ENCODE peak calls at places on chromosomes 2 and 18, in four cellular contexts. One of them, this sample, is unnamed. For H3K4me1, the result is how much of the 10 kb centered on the place peaks cover.

GRCh38 chr2:150286730-150287362 is 200.6 kb downstream of the RND3 start:
- DNase-seq in heart left ventricle: no peak
- DNase-seq in tibial nerve: no peak
- DNase-seq in sigmoid colon: no peak
- DNase-seq in this sample: no peak

GRCh38 chr2:182291296-182291695 is 135.5 kb downstream of the PDE1A start:
- DNase-seq in heart left ventricle: no peak
- DNase-seq in tibial nerve: no peak
- DNase-seq in sigmoid colon: no peak
- DNase-seq in this sample: no peak

GRCh38 chr18:2134364-2134763 is 436.9 kb downstream of the METTL4 start:
- DNase-seq in heart left ventricle: no peak
- DNase-seq in tibial nerve: no peak
- DNase-seq in sigmoid colon: no peak
- DNase-seq in this sample: no peak

GRCh38 chr2:225788571-225788970 is 389.1 kb downstream of the NYAP2 start:
- DNase-seq in heart left ventricle: no peak
- DNase-seq in tibial nerve: no peak
- DNase-seq in sigmoid colon: no peak
- DNase-seq in this sample: no peak

GRCh38 chr2:203412555-203413331 is 84.5 kb downstream of the ABI2 start:
- DNase-seq in heart left ventricle: peak
- DNase-seq in tibial nerve: peak
- DNase-seq in sigmoid colon: no peak
- DNase-seq in this sample: no peak

GRCh38 chr2:241563571-241563980 is 5.0 kb downstream of the BOK start:
- DNase-seq in heart left ventricle: no peak
- DNase-seq in tibial nerve: no peak
- DNase-seq in sigmoid colon: peak
- DNase-seq in this sample: no peak

GRCh38 chr18:28040720-28041119 is 136.2 kb downstream of the CDH2 start:
- DNase-seq in heart left ventricle: no peak
- DNase-seq in tibial nerve: no peak
- DNase-seq in sigmoid colon: no peak
- DNase-seq in this sample: no peak

GRCh38 chr2:66126936-66127527 is 307.9 kb upstream of the MEIS1 start:
- DNase-seq in heart left ventricle: no peak
- DNase-seq in tibial nerve: no peak
- DNase-seq in sigmoid colon: peak
- DNase-seq in this sample: no peak

GRCh38 chr2:769771-770170 is 92.6 kb upstream of the TMEM18 start:
- DNase-seq in heart left ventricle: no peak
- DNase-seq in tibial nerve: no peak
- DNase-seq in sigmoid colon: no peak
- DNase-seq in this sample: no peak

GRCh38 chr2:199206536-199206935 is 251.2 kb downstream of the SATB2 start:
- DNase-seq in heart left ventricle: no peak
- DNase-seq in tibial nerve: no peak
- DNase-seq in sigmoid colon: no peak
- DNase-seq in this sample: no peak

GRCh38 chr18:36798738-36799473 is 29.9 kb downstream of the TPGS2 start:
- DNase-seq in heart left ventricle: no peak
- DNase-seq in tibial nerve: no peak
- DNase-seq in sigmoid colon: no peak
- DNase-seq in this sample: no peak

GRCh38 chr2:19580830-19581229 is 222.4 kb upstream of the OSR1 start:
- DNase-seq in heart left ventricle: peak
- DNase-seq in tibial nerve: no peak
- DNase-seq in sigmoid colon: no peak
- DNase-seq in this sample: no peak

GRCh38 chr2:14761118-14761517 is 128.6 kb downstream of the LRATD1 start:
- DNase-seq in heart left ventricle: no peak
- DNase-seq in tibial nerve: no peak
- DNase-seq in sigmoid colon: no peak
- DNase-seq in this sample: no peak

GRCh38 chr18:57649536-57650495 is 28.2 kb upstream of the NARS1 start:
- DNase-seq in heart left ventricle: no peak
- DNase-seq in tibial nerve: peak
- DNase-seq in sigmoid colon: no peak
- DNase-seq in this sample: no peak

GRCh38 chr18:32548688-32549087 is 78.0 kb upstream of the GAREM1 start:
- DNase-seq in heart left ventricle: no peak
- DNase-seq in tibial nerve: no peak
- DNase-seq in sigmoid colon: no peak
- DNase-seq in this sample: no peak

GRCh38 chr2:212536385-212537310 is 2.0 kb downstream of the ERBB4 start:
- DNase-seq in heart left ventricle: peak
- DNase-seq in tibial nerve: no peak
- DNase-seq in sigmoid colon: no peak
- DNase-seq in this sample: no peak

GRCh38 chr2:37471994-37472393 is 127.6 kb downstream of the QPCT start:
- DNase-seq in heart left ventricle: no peak
- DNase-seq in tibial nerve: no peak
- DNase-seq in sigmoid colon: no peak
- DNase-seq in this sample: no peak

GRCh38 chr18:7789853-7790552 is 222.9 kb downstream of the PTPRM start:
- DNase-seq in heart left ventricle: no peak
- DNase-seq in tibial nerve: no peak
- DNase-seq in sigmoid colon: no peak
- DNase-seq in this sample: peak

GRCh38 chr2:235611337-235611736 is 117.5 kb downstream of the AGAP1 start:
- DNase-seq in heart left ventricle: no peak
- DNase-seq in tibial nerve: no peak
- DNase-seq in sigmoid colon: no peak
- DNase-seq in this sample: no peak

GRCh38 chr2:46097714-46098480 is 199.3 kb upstream of the EPAS1 start:
- DNase-seq in heart left ventricle: peak
- DNase-seq in tibial nerve: peak
- DNase-seq in sigmoid colon: peak
- DNase-seq in this sample: peak

GRCh38 chr2:234137400-234138014 is 87.0 kb downstream of the SPP2 start:
- DNase-seq in heart left ventricle: no peak
- DNase-seq in tibial nerve: no peak
- DNase-seq in sigmoid colon: no peak
- DNase-seq in this sample: no peak

GRCh38 chr2:241964133-241964532 is 94.6 kb downstream of the RTP5 start:
- DNase-seq in heart left ventricle: no peak
- DNase-seq in tibial nerve: no peak
- DNase-seq in sigmoid colon: peak
- DNase-seq in this sample: no peak

GRCh38 chr2:2733818-2734217 is 402.7 kb upstream of the MYT1L start:
- DNase-seq in heart left ventricle: no peak
- DNase-seq in tibial nerve: no peak
- DNase-seq in sigmoid colon: no peak
- DNase-seq in this sample: no peak

GRCh38 chr18:22342625-22343024 is 75.1 kb downstream of the CTAGE1 start:
- DNase-seq in heart left ventricle: peak
- DNase-seq in tibial nerve: no peak
- DNase-seq in sigmoid colon: no peak
- DNase-seq in this sample: peak
- H3K4me1 ChIP-seq in heart left ventricle: under half
- H3K4me1 ChIP-seq in tibial nerve: under half
- H3K4me1 ChIP-seq in sigmoid colon: under half
- H3K4me1 ChIP-seq in this sample: under half

DNA sequence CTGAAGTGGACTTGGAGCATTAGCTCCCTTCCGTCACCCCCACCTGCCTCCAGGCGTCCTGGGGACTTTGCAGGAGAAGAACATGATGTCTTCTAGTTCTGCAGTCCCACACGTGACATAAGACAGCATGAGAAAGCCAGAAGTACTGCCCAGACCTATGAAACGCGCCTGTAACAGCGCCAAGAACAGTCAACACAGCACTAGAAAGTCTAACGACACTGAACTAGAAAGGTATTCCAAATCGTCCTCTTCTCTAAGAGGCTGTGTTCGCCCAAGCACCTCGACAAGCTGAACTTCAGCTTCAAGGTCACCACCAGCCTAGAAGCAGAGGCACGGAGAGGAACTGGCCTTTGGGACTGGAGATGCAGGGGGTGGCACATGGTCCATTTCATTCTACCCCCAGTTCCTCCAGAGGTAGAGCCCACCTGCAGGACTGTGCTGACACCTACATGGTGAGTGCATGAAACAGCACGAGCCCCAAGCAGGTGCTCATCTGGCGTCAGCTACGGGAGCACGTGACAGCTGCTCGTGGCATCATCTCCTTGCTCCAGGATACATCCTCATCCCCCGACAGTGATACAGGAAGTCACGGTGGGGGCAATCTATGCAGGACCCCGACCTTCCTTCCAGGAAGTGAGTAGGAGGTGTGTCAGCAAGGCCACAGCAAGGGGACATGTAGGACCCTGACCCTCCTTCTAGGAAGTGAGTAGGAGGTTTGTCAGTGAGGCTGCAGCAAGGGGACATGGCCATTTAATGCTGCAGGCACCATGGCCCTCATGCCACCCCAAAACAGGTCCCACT is 3.7 kb downstream of the HDAC4 start:
- DNase-seq in heart left ventricle: peak
- DNase-seq in tibial nerve: no peak
- DNase-seq in sigmoid colon: peak
- DNase-seq in this sample: peak
- TF ChIP-seq POLR2A in heart left ventricle: no peak
- TF ChIP-seq POLR2A in tibial nerve: no peak
- TF ChIP-seq POLR2A in sigmoid colon: peak
- TF ChIP-seq POLR2A in this sample: no peak

DNA sequence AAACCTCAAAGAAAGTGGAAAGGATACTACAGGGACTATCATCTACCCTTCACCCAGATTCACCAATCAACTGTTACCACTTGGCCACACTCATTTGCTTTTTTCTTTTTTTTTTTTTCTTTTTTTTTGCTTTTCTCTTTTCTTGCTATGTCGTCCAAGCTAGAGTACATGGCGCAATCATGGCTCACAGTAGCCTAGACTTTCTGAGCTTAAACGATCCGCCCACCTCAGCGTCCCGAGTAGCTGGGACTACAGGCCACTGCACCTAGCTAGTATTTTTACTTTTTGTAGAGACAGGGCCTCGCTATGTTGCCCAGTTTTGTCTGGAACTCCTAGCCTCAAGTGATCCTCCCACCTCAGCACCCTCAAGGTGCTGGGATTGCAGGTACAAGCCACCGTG is 24.0 kb downstream of the BIN1 start:
- DNase-seq in heart left ventricle: no peak
- DNase-seq in tibial nerve: no peak
- DNase-seq in sigmoid colon: no peak
- DNase-seq in this sample: no peak
- H3K4me1 ChIP-seq in heart left ventricle: under half
- H3K4me1 ChIP-seq in tibial nerve: under half
- H3K4me1 ChIP-seq in sigmoid colon: half or more
- H3K4me1 ChIP-seq in this sample: half or more

DNA sequence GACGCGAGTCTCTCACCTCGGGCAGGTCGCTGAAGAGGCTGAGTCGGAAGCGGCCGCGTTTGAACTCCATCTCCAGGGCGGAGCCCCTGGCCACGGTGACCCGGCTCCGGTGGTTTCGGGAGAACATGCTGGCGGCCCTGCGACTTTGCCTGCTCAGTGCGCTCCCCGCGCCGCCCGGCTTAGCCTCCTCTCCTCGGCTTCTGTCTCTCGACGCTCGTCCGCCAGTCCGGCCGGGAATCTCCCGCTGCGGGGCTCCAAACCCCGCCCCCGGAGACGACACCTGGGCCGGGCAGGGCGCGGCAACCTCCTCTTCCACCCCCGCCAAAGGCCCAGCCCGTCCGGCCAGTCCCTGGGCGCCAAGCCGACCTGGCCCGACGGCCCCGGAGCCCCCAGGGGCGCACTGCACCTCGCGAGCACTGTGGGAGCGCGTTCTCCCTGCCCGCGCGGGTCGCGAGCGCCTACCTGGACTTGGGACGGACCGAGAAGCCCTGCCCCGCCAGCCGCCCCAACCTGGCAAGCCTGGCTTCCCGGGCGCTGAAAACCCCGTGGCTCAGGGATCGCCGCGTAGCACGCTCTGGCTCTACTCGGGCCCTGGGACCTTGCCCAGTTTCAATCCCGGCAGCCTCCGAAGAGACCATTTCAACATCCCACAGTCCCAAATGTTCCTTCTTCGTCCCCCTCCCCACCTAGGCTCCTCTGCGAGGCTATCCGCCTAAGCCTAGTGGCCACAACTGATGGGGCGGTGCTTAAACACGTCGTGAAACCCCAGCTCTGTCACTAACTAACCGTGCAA is at the start of gene RTKN:
- DNase-seq in heart left ventricle: no peak
- DNase-seq in tibial nerve: no peak
- DNase-seq in sigmoid colon: peak
- DNase-seq in this sample: peak
- TF ChIP-seq POLR2A in heart left ventricle: no peak
- TF ChIP-seq POLR2A in tibial nerve: no peak
- TF ChIP-seq POLR2A in sigmoid colon: no peak
- TF ChIP-seq POLR2A in this sample: no peak

DNA sequence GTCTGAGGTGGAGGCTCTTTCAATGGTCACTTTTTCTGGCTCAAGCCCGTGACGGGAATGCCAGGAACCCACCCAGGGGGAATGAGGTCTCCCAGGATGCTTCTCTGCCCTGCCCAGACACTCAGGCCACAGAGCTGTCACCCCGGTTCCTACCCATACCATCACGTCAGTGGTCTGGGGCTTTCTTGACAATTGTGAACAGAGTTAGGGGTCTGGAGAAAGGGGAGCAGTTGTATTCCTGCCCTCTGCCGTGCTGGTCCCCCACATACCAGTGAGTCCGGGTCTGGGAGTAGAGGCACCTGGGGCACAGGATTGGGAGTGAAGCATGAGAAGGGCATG is 97.2 kb downstream of the B3GNT2 start:
- DNase-seq in heart left ventricle: no peak
- DNase-seq in tibial nerve: no peak
- DNase-seq in sigmoid colon: no peak
- DNase-seq in this sample: no peak
- H3K4me1 ChIP-seq in heart left ventricle: under half
- H3K4me1 ChIP-seq in tibial nerve: under half
- H3K4me1 ChIP-seq in sigmoid colon: under half
- H3K4me1 ChIP-seq in this sample: under half

DNA sequence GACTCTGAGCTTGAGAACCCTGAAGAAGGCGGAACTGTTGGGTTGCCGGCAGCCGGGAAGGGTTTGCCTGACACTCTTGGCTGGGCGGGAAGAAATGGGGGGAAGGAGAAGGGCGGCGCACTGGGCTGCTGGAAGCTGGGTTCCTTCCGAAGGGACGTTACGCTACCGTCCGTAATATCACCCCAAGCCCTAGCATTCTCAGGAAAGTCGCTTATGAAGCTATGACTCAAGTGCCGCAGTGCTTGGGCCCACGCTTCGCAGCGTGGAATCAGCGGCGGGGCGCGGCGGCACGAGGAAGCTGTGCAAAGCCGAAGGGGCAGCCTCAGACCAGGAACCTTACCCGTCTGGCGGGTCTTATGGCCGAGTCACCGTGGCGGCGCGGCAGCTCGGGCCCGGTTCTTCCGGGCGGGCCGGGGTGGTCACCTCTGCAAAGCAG is 50.2 kb upstream of the SIGLEC15 start:
- DNase-seq in heart left ventricle: peak
- DNase-seq in tibial nerve: peak
- DNase-seq in sigmoid colon: peak
- DNase-seq in this sample: peak
- TF ChIP-seq POLR2A in heart left ventricle: no peak
- TF ChIP-seq POLR2A in tibial nerve: no peak
- TF ChIP-seq POLR2A in sigmoid colon: peak
- TF ChIP-seq POLR2A in this sample: no peak

This sample was measured in stomach.